ENCODE peak calls at places on chromosomes 2 and 18, in ten cellular contexts. B, O, P, M, I, C, U, H, X and Y are unnamed samples.

GRCh38 chr2:203936535-203936934 is at the start of gene ICOS:
- DNase-seq in H (no peak), U (no peak), X (no peak), P (no peak), O (no peak), C (no peak), M (no peak), B (no peak), I (no peak), Y (no peak)

GRCh38 chr2:122681626-122682025 is 926.2 kb downstream of the TSN start:
- DNase-seq in C (no peak), M (no peak), U (no peak), O (no peak), B (no peak), H (no peak), I (no peak), X (no peak), P (no peak), Y (no peak)

GRCh38 chr2:4020153-4020552 is 316.8 kb downstream of the DCDC2C start:
- DNase-seq in B (no peak), X (no peak), P (no peak), H (no peak), O (no peak), U (no peak), C (no peak), I (no peak), M (no peak), Y (no peak)

GRCh38 chr2:11097988-11098387 is 57.3 kb upstream of the SLC66A3 start:
- DNase-seq in C (no peak), O (no peak), U (no peak), P (no peak), M (no peak), I (no peak), H (no peak), X (no peak), B (no peak), Y (no peak)

GRCh38 chr2:202121532-202122166 is 48.6 kb downstream of the KIAA2012 start:
- DNase-seq in P (no peak), I (no peak), X (no peak), C (no peak), H (no peak), U (no peak), B (peak), M (no peak), O (no peak), Y (no peak)

GRCh38 chr18:22277758-22278157 is 108.4 kb downstream of the GATA6 start:
- DNase-seq in O (no peak), P (no peak), B (peak), X (no peak), C (no peak), M (peak), I (no peak), H (no peak), U (no peak), Y (no peak)

GRCh38 chr2:8169443-8169842 is 512.4 kb upstream of the ID2 start:
- DNase-seq in C (no peak), M (peak), O (no peak), B (no peak), H (no peak), I (no peak), P (no peak), U (peak), X (no peak), Y (no peak)

GRCh38 chr18:7632152-7633098 is 65.3 kb downstream of the PTPRM start:
- DNase-seq in C (no peak), X (no peak), U (no peak), P (no peak), I (no peak), O (peak), H (no peak), M (no peak), B (no peak), Y (no peak)

GRCh38 chr18:9823805-9824473 is 61.8 kb upstream of the TXNDC2 start:
- DNase-seq in U (peak), H (no peak), O (no peak), M (peak), B (peak), P (no peak), C (no peak), I (no peak), X (no peak), Y (no peak)

GRCh38 chr2:46117994-46118393 is 179.2 kb upstream of the EPAS1 start:
- DNase-seq in B (no peak), M (no peak), U (no peak), X (no peak), O (no peak), H (no peak), P (no peak), C (no peak), I (no peak), Y (no peak)

GRCh38 chr2:53998834-53999233 is 28.0 kb upstream of the PSME4 start:
- DNase-seq in H (no peak), X (no peak), U (no peak), O (no peak), B (no peak), C (no peak), P (no peak), I (no peak), M (no peak), Y (no peak)

GRCh38 chr2:131154647-131155046 is 49.5 kb downstream of the PLEKHB2 start:
- DNase-seq in H (no peak), B (no peak), O (no peak), X (no peak), I (no peak), C (no peak), P (no peak), U (no peak), M (no peak), Y (no peak)

GRCh38 chr2:56102866-56103265 is 80.9 kb upstream of the CCDC85A start:
- DNase-seq in M (no peak), C (no peak), B (no peak), I (no peak), P (no peak), U (peak), O (no peak), X (no peak), H (no peak), Y (no peak)

GRCh38 chr2:111705711-111706323 is 178.2 kb downstream of the ANAPC1 start:
- DNase-seq in X (no peak), I (no peak), O (no peak), C (no peak), B (no peak), H (peak), U (peak), M (peak), P (peak), Y (no peak)

GRCh38 chr18:48949606-48950535 is 894 bp downstream of the SMAD7 start:
- DNase-seq in U (no peak), O (peak), P (no peak), M (no peak), X (no peak), H (no peak), C (no peak), B (no peak), I (no peak), Y (no peak)

GRCh38 chr2:105256431-105257047 is 15.0 kb downstream of the GPR45 start:
- DNase-seq in O (no peak), X (no peak), I (no peak), H (no peak), M (no peak), U (no peak), B (no peak), C (no peak), P (no peak), Y (no peak)

GRCh38 chr2:127000937-127001336 is 102.2 kb downstream of the TEX51 start:
- DNase-seq in P (no peak), C (no peak), H (no peak), I (no peak), X (no peak), U (no peak), B (no peak), M (no peak), O (peak), Y (no peak)

GRCh38 chr2:64491426-64491825 is 32.7 kb upstream of the AFTPH start:
- DNase-seq in M (peak), P (no peak), I (no peak), H (no peak), U (peak), B (no peak), O (no peak), X (no peak), C (no peak), Y (no peak)

GRCh38 chr2:128362889-128363228 is 44.2 kb upstream of the HS6ST1 start:
- DNase-seq in U (peak), H (no peak), O (no peak), P (no peak), B (no peak), M (peak), C (no peak), X (no peak), I (no peak), Y (no peak)

GRCh38 chr18:5895300-5895885 is at the start of gene TMEM200C:
- DNase-seq in H (peak), X (no peak), M (no peak), B (no peak), O (peak), C (no peak), U (peak), P (no peak), I (no peak), Y (no peak)

GRCh38 chr18:79507546-79508480 is 112.1 kb downstream of the NFATC1 start:
- DNase-seq in C (no peak), X (peak), H (no peak), P (no peak), B (peak), O (no peak), M (peak), I (no peak), U (peak), Y (no peak)

GRCh38 chr2:218418717-218419458 is at the start of gene VIL1:
- DNase-seq in U (no peak), B (no peak), M (no peak), I (no peak), H (no peak), O (no peak), P (no peak), X (no peak), C (no peak), Y (no peak)

GRCh38 chr2:15517793-15518192 is 43.3 kb downstream of the NBAS start:
- DNase-seq in B (no peak), H (no peak), P (no peak), X (no peak), O (no peak), C (no peak), I (no peak), M (no peak), U (no peak), Y (no peak)

GRCh38 chr18:63297678-63298392 is 21.7 kb downstream of the BCL2 start:
- DNase-seq in B (no peak), U (no peak), H (no peak), M (no peak), C (no peak), I (no peak), P (no peak), X (no peak), O (no peak), Y (no peak)

GRCh38 chr2:98769784-98770183 is 38.9 kb upstream of the MGAT4A start:
- DNase-seq in O (no peak), I (no peak), M (no peak), U (no peak), P (peak), H (no peak), X (no peak), C (no peak), B (no peak), Y (no peak)

GRCh38 chr18:31042391-31043181 is at the start of gene DSC3:
- DNase-seq in C (no peak), H (no peak), M (no peak), B (no peak), P (no peak), O (peak), X (no peak), I (no peak), U (peak), Y (no peak)

GRCh38 chr2:96594701-96595152 is 43.4 kb downstream of the KANSL3 start:
- DNase-seq in B (no peak), U (no peak), C (no peak), H (no peak), M (no peak), I (no peak), X (no peak), O (no peak), P (peak), Y (no peak)

GRCh38 chr2:146989726-146990125 is 855.1 kb upstream of the ACVR2A start:
- DNase-seq in O (no peak), P (no peak), I (no peak), M (no peak), C (no peak), U (no peak), X (no peak), H (no peak), B (no peak), Y (no peak)